ENCODE peak calls at places on chromosomes 2 and 18, in nine cellular contexts. One of them, this sample, is unnamed.

GRCh38 chr2:42834161-42834560 is 41.8 kb upstream of the HAAO start:
- DNase-seq in body of pancreas: no peak
- DNase-seq in right lobe of liver: no peak
- DNase-seq in adrenal gland: no peak
- DNase-seq in IMR-90: no peak
- DNase-seq in heart left ventricle: no peak
- DNase-seq in suprapubic skin: peak
- DNase-seq in A549: no peak
- DNase-seq in prostate gland: no peak
- DNase-seq in this sample: no peak

GRCh38 chr2:142142595-142142994 is 11.8 kb upstream of the LRP1B start:
- DNase-seq in body of pancreas: no peak
- DNase-seq in right lobe of liver: no peak
- DNase-seq in adrenal gland: no peak
- DNase-seq in IMR-90: no peak
- DNase-seq in heart left ventricle: no peak
- DNase-seq in suprapubic skin: no peak
- DNase-seq in A549: no peak
- DNase-seq in prostate gland: no peak
- DNase-seq in this sample: no peak

GRCh38 chr2:63837036-63837594 is 4.6 kb upstream of the UGP2 start:
- DNase-seq in body of pancreas: no peak
- DNase-seq in right lobe of liver: no peak
- DNase-seq in adrenal gland: no peak
- DNase-seq in IMR-90: no peak
- DNase-seq in heart left ventricle: no peak
- DNase-seq in suprapubic skin: no peak
- DNase-seq in A549: no peak
- DNase-seq in prostate gland: no peak
- DNase-seq in this sample: no peak

GRCh38 chr2:240203842-240204270 is 63.4 kb upstream of the OTOS start:
- DNase-seq in body of pancreas: no peak
- DNase-seq in right lobe of liver: peak
- DNase-seq in adrenal gland: no peak
- DNase-seq in IMR-90: no peak
- DNase-seq in heart left ventricle: no peak
- DNase-seq in suprapubic skin: peak
- DNase-seq in A549: no peak
- DNase-seq in prostate gland: no peak
- DNase-seq in this sample: no peak

GRCh38 chr2:27305516-27305915 is 2.7 kb downstream of the UCN start:
- DNase-seq in body of pancreas: no peak
- DNase-seq in right lobe of liver: no peak
- DNase-seq in adrenal gland: no peak
- DNase-seq in IMR-90: no peak
- DNase-seq in heart left ventricle: no peak
- DNase-seq in suprapubic skin: no peak
- DNase-seq in A549: no peak
- DNase-seq in prostate gland: no peak
- DNase-seq in this sample: no peak

GRCh38 chr18:27762054-27762453 is 414.9 kb downstream of the CDH2 start:
- DNase-seq in body of pancreas: no peak
- DNase-seq in right lobe of liver: no peak
- DNase-seq in adrenal gland: no peak
- DNase-seq in IMR-90: no peak
- DNase-seq in heart left ventricle: no peak
- DNase-seq in suprapubic skin: no peak
- DNase-seq in A549: no peak
- DNase-seq in prostate gland: no peak
- DNase-seq in this sample: no peak

GRCh38 chr2:58137221-58137620 is 90.6 kb downstream of the VRK2 start:
- DNase-seq in body of pancreas: no peak
- DNase-seq in right lobe of liver: no peak
- DNase-seq in adrenal gland: no peak
- DNase-seq in IMR-90: peak
- DNase-seq in heart left ventricle: no peak
- DNase-seq in suprapubic skin: no peak
- DNase-seq in A549: no peak
- DNase-seq in prostate gland: no peak
- DNase-seq in this sample: no peak

GRCh38 chr2:104901037-104901851 is 47.3 kb downstream of the POU3F3 start:
- DNase-seq in body of pancreas: peak
- DNase-seq in right lobe of liver: no peak
- DNase-seq in adrenal gland: no peak
- DNase-seq in IMR-90: no peak
- DNase-seq in heart left ventricle: no peak
- DNase-seq in suprapubic skin: no peak
- DNase-seq in A549: no peak
- DNase-seq in prostate gland: no peak
- DNase-seq in this sample: no peak

GRCh38 chr2:39494784-39495251 is 57.7 kb upstream of the MAP4K3 start:
- DNase-seq in body of pancreas: no peak
- DNase-seq in right lobe of liver: no peak
- DNase-seq in adrenal gland: peak
- DNase-seq in IMR-90: peak
- DNase-seq in heart left ventricle: peak
- DNase-seq in suprapubic skin: no peak
- DNase-seq in A549: peak
- DNase-seq in prostate gland: no peak
- DNase-seq in this sample: no peak

GRCh38 chr2:181683518-181684453 is 3.5 kb upstream of the NEUROD1 start:
- DNase-seq in body of pancreas: no peak
- DNase-seq in right lobe of liver: peak
- DNase-seq in adrenal gland: no peak
- DNase-seq in IMR-90: peak
- DNase-seq in heart left ventricle: no peak
- DNase-seq in suprapubic skin: no peak
- DNase-seq in A549: peak
- DNase-seq in prostate gland: no peak
- DNase-seq in this sample: no peak

GRCh38 chr2:43592443-43592842 is 3.4 kb downstream of the THADA start:
- DNase-seq in body of pancreas: no peak
- DNase-seq in right lobe of liver: no peak
- DNase-seq in adrenal gland: no peak
- DNase-seq in IMR-90: no peak
- DNase-seq in heart left ventricle: no peak
- DNase-seq in suprapubic skin: no peak
- DNase-seq in A549: no peak
- DNase-seq in prostate gland: no peak
- DNase-seq in this sample: no peak

GRCh38 chr2:118865106-118865505 is 17.7 kb upstream of the EN1 start:
- DNase-seq in body of pancreas: no peak
- DNase-seq in right lobe of liver: no peak
- DNase-seq in adrenal gland: peak
- DNase-seq in IMR-90: peak
- DNase-seq in heart left ventricle: no peak
- DNase-seq in suprapubic skin: no peak
- DNase-seq in A549: peak
- DNase-seq in prostate gland: no peak
- DNase-seq in this sample: peak

GRCh38 chr2:240960309-240960962 is 38.0 kb upstream of the SNED1 start:
- DNase-seq in body of pancreas: no peak
- DNase-seq in right lobe of liver: peak
- DNase-seq in adrenal gland: peak
- DNase-seq in IMR-90: peak
- DNase-seq in heart left ventricle: peak
- DNase-seq in suprapubic skin: peak
- DNase-seq in A549: no peak
- DNase-seq in prostate gland: no peak
- DNase-seq in this sample: peak

GRCh38 chr2:73006969-73007710 is 64.4 kb downstream of the SFXN5 start:
- DNase-seq in body of pancreas: no peak
- DNase-seq in right lobe of liver: no peak
- DNase-seq in adrenal gland: no peak
- DNase-seq in IMR-90: peak
- DNase-seq in heart left ventricle: no peak
- DNase-seq in suprapubic skin: peak
- DNase-seq in A549: no peak
- DNase-seq in prostate gland: no peak
- DNase-seq in this sample: no peak

GRCh38 chr18:57208056-57208455 is 61.2 kb downstream of the BOD1L2 start:
- DNase-seq in body of pancreas: no peak
- DNase-seq in right lobe of liver: no peak
- DNase-seq in adrenal gland: no peak
- DNase-seq in IMR-90: no peak
- DNase-seq in heart left ventricle: no peak
- DNase-seq in suprapubic skin: no peak
- DNase-seq in A549: no peak
- DNase-seq in prostate gland: no peak
- DNase-seq in this sample: no peak

GRCh38 chr2:109364212-109364611 is 235.2 kb downstream of the SH3RF3 start:
- DNase-seq in body of pancreas: no peak
- DNase-seq in right lobe of liver: no peak
- DNase-seq in adrenal gland: no peak
- DNase-seq in IMR-90: peak
- DNase-seq in heart left ventricle: no peak
- DNase-seq in suprapubic skin: no peak
- DNase-seq in A549: no peak
- DNase-seq in prostate gland: no peak
- DNase-seq in this sample: no peak

GRCh38 chr2:212536385-212537310 is 2.0 kb downstream of the ERBB4 start:
- DNase-seq in body of pancreas: peak
- DNase-seq in right lobe of liver: peak
- DNase-seq in adrenal gland: no peak
- DNase-seq in IMR-90: no peak
- DNase-seq in heart left ventricle: peak
- DNase-seq in suprapubic skin: peak
- DNase-seq in A549: no peak
- DNase-seq in prostate gland: no peak
- DNase-seq in this sample: peak
- TF ChIP-seq CTCF in body of pancreas: no peak
- TF ChIP-seq CTCF in right lobe of liver: no peak
- TF ChIP-seq CTCF in adrenal gland: no peak
- TF ChIP-seq CTCF in IMR-90: no peak
- TF ChIP-seq CTCF in heart left ventricle: no peak
- TF ChIP-seq CTCF in suprapubic skin: no peak
- TF ChIP-seq CTCF in A549: no peak
- TF ChIP-seq CTCF in prostate gland: no peak
- TF ChIP-seq CTCF in this sample: no peak

DNA sequence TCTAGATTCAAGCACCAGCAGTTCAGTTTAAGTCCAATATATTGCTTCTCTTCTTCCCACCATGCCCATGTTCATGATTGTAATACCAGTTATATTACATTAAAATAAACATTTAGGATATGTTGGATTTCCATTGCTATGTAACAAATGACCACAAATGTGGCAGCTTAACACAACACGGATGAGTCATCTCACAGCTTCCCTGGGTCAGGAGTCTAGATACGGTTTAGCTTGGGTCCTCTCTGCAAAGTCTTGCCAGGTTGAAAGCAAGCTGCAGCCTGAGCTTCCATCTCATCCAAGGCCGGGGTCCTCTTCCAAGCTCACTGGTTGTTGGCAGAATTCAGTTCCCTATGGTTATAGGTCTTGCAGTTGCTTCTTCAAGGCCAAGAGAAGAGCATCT is 39.4 kb upstream of the SMAD2 start:
- DNase-seq in body of pancreas: no peak
- DNase-seq in right lobe of liver: no peak
- DNase-seq in adrenal gland: no peak
- DNase-seq in IMR-90: no peak
- DNase-seq in heart left ventricle: no peak
- DNase-seq in suprapubic skin: no peak
- DNase-seq in A549: no peak
- DNase-seq in prostate gland: no peak
- DNase-seq in this sample: no peak
- H3K27ac ChIP-seq in body of pancreas: no peak
- H3K27ac ChIP-seq in right lobe of liver: no peak
- H3K27ac ChIP-seq in adrenal gland: no peak
- H3K27ac ChIP-seq in IMR-90: no peak
- H3K27ac ChIP-seq in heart left ventricle: no peak
- H3K27ac ChIP-seq in suprapubic skin: no peak
- H3K27ac ChIP-seq in A549: peak
- H3K27ac ChIP-seq in prostate gland: no peak
- H3K27ac ChIP-seq in this sample: no peak

DNA sequence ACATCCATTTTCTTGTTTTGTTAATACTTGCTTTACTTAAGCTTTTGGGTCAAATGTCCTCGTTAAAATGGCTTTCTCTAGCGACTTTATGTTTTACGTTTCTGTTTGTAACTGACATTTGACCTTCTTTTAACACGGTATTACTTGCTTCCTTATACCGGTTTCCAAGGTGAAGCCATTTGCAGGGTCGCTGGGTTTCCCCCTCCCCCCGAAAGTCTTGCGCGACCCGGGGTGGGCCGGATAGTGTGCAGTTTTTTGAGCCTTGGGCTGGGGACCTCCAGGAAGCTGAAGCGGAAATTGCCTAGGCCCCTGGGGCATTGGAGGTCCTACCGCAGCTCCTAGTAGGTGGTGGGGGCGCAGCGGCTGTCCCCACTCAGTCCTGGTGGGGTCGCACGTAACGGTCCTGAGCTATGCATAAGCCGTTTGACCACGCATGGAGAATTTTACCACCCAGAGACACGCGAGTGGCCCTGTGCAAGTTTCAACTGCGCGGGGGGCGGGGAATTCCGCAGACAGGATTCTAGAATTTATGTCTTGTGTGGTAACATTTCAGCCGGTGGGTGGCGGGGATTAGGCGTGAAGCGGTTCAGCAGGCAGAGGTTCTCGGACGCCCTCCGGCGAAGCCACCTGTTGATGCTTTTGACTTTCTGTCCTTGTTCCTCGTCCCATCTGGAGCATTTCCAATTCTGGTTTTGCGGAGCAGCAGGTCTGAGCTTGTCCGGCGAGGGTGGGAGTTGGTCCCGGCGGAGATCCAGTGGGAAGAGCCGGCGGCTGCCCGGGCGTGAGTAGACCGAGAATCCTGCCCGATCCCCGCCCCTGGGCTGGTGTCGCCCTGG is 2.4 kb downstream of the CFLAR start:
- DNase-seq in body of pancreas: peak
- DNase-seq in right lobe of liver: peak
- DNase-seq in adrenal gland: peak
- DNase-seq in IMR-90: peak
- DNase-seq in heart left ventricle: peak
- DNase-seq in suprapubic skin: peak
- DNase-seq in A549: peak
- DNase-seq in prostate gland: peak
- DNase-seq in this sample: peak
- TF ChIP-seq POLR2A in body of pancreas: peak
- TF ChIP-seq POLR2A in right lobe of liver: peak
- TF ChIP-seq POLR2A in adrenal gland: peak
- TF ChIP-seq POLR2A in IMR-90: no peak
- TF ChIP-seq POLR2A in heart left ventricle: peak
- TF ChIP-seq POLR2A in suprapubic skin: no peak
- TF ChIP-seq POLR2A in A549: peak
- TF ChIP-seq POLR2A in prostate gland: peak
- TF ChIP-seq POLR2A in this sample: peak

DNA sequence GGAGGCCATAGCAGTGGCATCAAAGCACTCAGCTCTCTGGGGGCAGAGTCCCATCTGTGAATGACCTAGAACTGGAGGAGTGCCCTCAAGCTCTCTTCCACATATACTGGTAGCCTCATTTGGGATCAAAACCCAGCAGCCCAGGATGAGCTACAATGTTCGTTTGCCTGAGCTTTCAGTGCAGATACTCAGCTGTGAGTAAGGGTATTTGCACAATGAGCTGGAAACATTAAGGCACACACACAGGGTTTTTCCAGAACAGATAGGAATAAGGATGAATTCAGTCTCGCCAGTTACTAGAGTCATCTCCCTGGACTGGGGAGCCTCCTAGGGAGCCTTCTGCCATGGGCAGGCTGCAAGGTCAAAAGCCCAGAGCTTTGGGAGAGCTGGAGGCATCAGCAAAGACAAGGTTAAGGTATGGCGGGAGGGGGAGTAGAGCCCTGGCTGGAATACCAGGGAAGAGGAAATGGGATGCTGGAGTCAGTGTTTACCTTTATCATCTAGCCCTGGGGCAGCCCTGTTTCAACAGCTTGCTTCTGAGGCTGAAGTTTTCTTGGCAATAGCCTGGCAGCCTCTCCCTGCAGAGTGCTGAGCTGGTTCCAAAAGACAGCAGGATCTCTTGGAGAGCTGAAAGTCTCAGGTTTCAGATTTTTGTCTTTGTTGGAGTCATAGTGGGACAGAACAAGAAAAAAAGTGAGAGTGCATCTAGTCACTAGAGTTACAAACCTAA is 187.7 kb downstream of the LOXHD1 start:
- DNase-seq in body of pancreas: no peak
- DNase-seq in right lobe of liver: no peak
- DNase-seq in adrenal gland: no peak
- DNase-seq in IMR-90: no peak
- DNase-seq in heart left ventricle: no peak
- DNase-seq in suprapubic skin: no peak
- DNase-seq in A549: no peak
- DNase-seq in prostate gland: peak
- DNase-seq in this sample: peak
- TF ChIP-seq CTCF in body of pancreas: no peak
- TF ChIP-seq CTCF in right lobe of liver: no peak
- TF ChIP-seq CTCF in adrenal gland: no peak
- TF ChIP-seq CTCF in IMR-90: no peak
- TF ChIP-seq CTCF in heart left ventricle: no peak
- TF ChIP-seq CTCF in suprapubic skin: no peak
- TF ChIP-seq CTCF in A549: no peak
- TF ChIP-seq CTCF in prostate gland: no peak
- TF ChIP-seq CTCF in this sample: no peak

This sample was measured in thyroid gland.